ENCODE peak calls at places on chromosomes 3 and 15, in five cellular contexts. M, Z, Q, D and O are unnamed samples.

GRCh38 chr15:57079907-57080750 is 161.7 kb downstream of the TCF12 start:
- DNase-seq in Z (no peak), D (no peak), M (no peak), Q (peak; percentile 42), O (no peak)

GRCh38 chr15:43187544-43188155 is 2.4 kb downstream of the CCNDBP1 start:
- DNase-seq in Z (peak; percentile 56), M (no peak), Q (no peak), D (peak; percentile 35), O (peak; percentile 40)

GRCh38 chr15:84955089-84955848 is 26.4 kb upstream of the PDE8A start:
- DNase-seq in Z (peak; percentile 76), Q (no peak), D (peak; percentile 66), M (no peak), O (peak; percentile 11)

GRCh38 chr3:16741890-16742289 is 136.7 kb upstream of the DAZL start:
- DNase-seq in D (no peak), M (no peak), Q (no peak), Z (peak; percentile 76), O (no peak)

GRCh38 chr3:31009881-31010280 is 115.4 kb upstream of the GADL1 start:
- DNase-seq in M (no peak), D (no peak), Q (no peak), Z (no peak), O (peak; percentile 10)

GRCh38 chr15:41794081-41794480 is 19.8 kb downstream of the MAPKBP1 start:
- DNase-seq in D (no peak), Z (no peak), Q (no peak), M (no peak), O (no peak)

GRCh38 chr15:44782516-44782915 is 46.2 kb downstream of the TRIM69 start:
- DNase-seq in Q (no peak), D (no peak), Z (no peak), M (no peak), O (no peak)

GRCh38 chr15:83380682-83381081 is 66.5 kb upstream of the SH3GL3 start:
- DNase-seq in M (no peak), D (no peak), Q (no peak), Z (peak; percentile 6), O (no peak)

GRCh38 chr3:190486201-190486865 is 27.6 kb upstream of the IL1RAP start:
- DNase-seq in D (no peak), Q (no peak), Z (no peak), M (no peak), O (no peak)

GRCh38 chr3:5485427-5485826 is 297.9 kb downstream of the EDEM1 start:
- DNase-seq in Z (no peak), M (no peak), D (no peak), Q (no peak), O (no peak)

GRCh38 chr3:111895079-111895478 is 36.0 kb downstream of the PHLDB2 start:
- DNase-seq in D (peak; percentile 64), M (no peak), Z (peak; percentile 47), Q (no peak), O (peak; percentile 71)

GRCh38 chr3:124969963-124970722 is 35.6 kb upstream of the MUC13 start:
- DNase-seq in D (no peak), M (no peak), Z (no peak), Q (no peak), O (no peak)

GRCh38 chr3:147298511-147298982 is 107.8 kb downstream of the ZIC4 start:
- DNase-seq in D (peak; percentile 15), Z (peak; percentile 98), Q (no peak), M (no peak), O (no peak)